ENCODE peak calls at places on chromosomes 6 and 20, in eight cellular contexts. E is esophagus squamous epithelium; Z is CD8-positive, alpha-beta memory T cell; A is heart left ventricle; D is adipocyte; G is left ventricle myocardium inferior; Y is colonic mucosa; O is hepatocyte. R is an unnamed sample. For H3K27me3 and H3K4me1, the result is how much of the 10 kb centered on the place peaks cover.

GRCh38 chr20:61447950-61448349 is 195.9 kb downstream of the CDH4 start:
- DNase-seq in E (no peak), Z (no peak), A (no peak), D (no peak), G (no peak), Y (no peak), O (no peak), R (no peak)

GRCh38 chr20:14972690-14973089 is 635.3 kb upstream of the FLRT3 start:
- DNase-seq in E (no peak), Z (no peak), A (no peak), D (no peak), G (no peak), Y (no peak), O (no peak), R (no peak)

GRCh38 chr6:21937466-21937865 is 343.9 kb downstream of the SOX4 start:
- DNase-seq in E (no peak), Z (no peak), A (no peak), D (no peak), G (no peak), Y (no peak), O (no peak), R (no peak)

GRCh38 chr6:152223622-152224021 is 413.5 kb downstream of the SYNE1 start:
- DNase-seq in E (no peak), Z (no peak), A (no peak), D (no peak), G (no peak), Y (no peak), O (no peak), R (no peak)

GRCh38 chr6:110395221-110395620 is 20.2 kb downstream of the DDO start:
- DNase-seq in E (no peak), Z (no peak), A (no peak), D (no peak), G (no peak), Y (no peak), O (no peak), R (no peak)

GRCh38 chr20:37864275-37864674 is 38.7 kb upstream of the VSTM2L start:
- DNase-seq in E (no peak), Z (no peak), A (no peak), D (no peak), G (no peak), Y (no peak), O (no peak), R (no peak)

GRCh38 chr20:17624551-17625245 is 54.8 kb downstream of the DSTN start:
- DNase-seq in E (no peak), Z (no peak), A (peak), D (no peak), G (peak), Y (no peak), O (no peak), R (peak)

GRCh38 chr6:75246386-75246785 is 2.8 kb upstream of the COX7A2 start:
- DNase-seq in E (no peak), Z (no peak), A (no peak), D (peak), G (no peak), Y (no peak), O (no peak), R (no peak)

GRCh38 chr6:112007805-112008204 is 46.1 kb upstream of the CCN6 start:
- DNase-seq in E (no peak), Z (no peak), A (no peak), D (no peak), G (no peak), Y (no peak), O (no peak), R (no peak)

GRCh38 chr6:12232339-12232738 is 57.8 kb upstream of the EDN1 start:
- DNase-seq in E (no peak), Z (no peak), A (no peak), D (no peak), G (no peak), Y (no peak), O (no peak), R (no peak)

GRCh38 chr20:62296724-62297448 is 5.9 kb upstream of the ADRM1 start:
- DNase-seq in E (no peak), Z (no peak), A (peak), D (no peak), G (no peak), Y (no peak), O (no peak), R (no peak)

GRCh38 chr20:53399592-53400335 is 193.9 kb downstream of the ZNF217 start:
- DNase-seq in E (no peak), Z (no peak), A (no peak), D (no peak), G (peak), Y (no peak), O (no peak), R (peak)

GRCh38 chr6:3625980-3626533 is 125.5 kb downstream of the PXDC1 start:
- DNase-seq in E (no peak), Z (no peak), A (no peak), D (no peak), G (no peak), Y (no peak), O (no peak), R (no peak)

GRCh38 chr6:3627501-3627900 is 124.0 kb downstream of the PXDC1 start:
- DNase-seq in E (no peak), Z (no peak), A (no peak), D (no peak), G (no peak), Y (no peak), O (no peak), R (no peak)

GRCh38 chr6:3623451-3624267 is 127.9 kb downstream of the PXDC1 start:
- DNase-seq in E (no peak), Z (no peak), A (no peak), D (no peak), G (no peak), Y (no peak), O (no peak), R (peak)

GRCh38 chr6:3625161-3625979 is 126.1 kb downstream of the PXDC1 start:
- DNase-seq in E (no peak), Z (no peak), A (no peak), D (no peak), G (no peak), Y (no peak), O (no peak), R (no peak)

DNA sequence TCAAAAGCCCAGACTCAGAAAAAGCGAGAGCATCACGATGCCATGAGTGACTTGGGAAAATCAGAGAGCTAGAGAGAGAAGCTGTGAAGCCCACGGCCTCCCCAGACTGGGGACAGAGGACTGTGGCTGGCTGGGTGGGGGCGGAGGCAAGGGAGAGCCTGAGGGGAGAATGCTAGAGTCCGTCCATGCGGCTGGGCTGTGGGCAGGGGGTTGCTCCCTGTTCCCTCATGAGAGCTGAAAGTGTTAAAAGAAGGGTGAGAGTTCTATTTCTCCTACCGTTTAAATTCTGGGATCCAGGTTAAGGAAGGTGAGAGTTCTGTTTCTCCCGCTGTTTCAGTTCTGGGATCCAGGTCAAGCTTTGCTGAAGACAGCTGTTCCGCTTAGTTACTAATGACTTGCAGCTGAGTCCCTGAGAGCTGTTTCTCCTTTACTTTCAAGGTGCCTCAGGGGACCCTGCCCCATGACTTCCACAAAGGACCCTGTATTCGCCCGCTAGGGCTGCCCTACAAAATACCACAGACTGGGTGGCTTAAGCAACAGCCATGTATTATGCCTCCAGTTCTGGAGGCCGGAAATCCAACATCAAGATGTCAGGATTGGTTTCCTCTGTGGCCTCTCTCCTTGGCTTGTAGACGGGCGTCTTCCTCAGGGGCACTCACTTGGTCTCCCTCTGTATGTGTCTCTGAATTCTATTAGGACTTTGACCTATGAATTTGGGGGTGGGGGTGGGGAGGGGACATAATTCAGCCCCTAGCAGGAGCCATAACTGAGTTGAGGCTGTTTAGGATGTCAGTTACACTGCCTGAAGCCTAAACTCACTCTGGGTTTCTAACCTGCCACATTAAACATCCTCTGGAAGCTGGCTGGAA is 127.0 kb downstream of the PXDC1 start:
- DNase-seq in E (no peak), Z (no peak), A (no peak), D (no peak), G (no peak), Y (no peak), O (no peak), R (no peak)
- H3K27me3 ChIP-seq in E (under half), Z (under half), A (under half), D (under half), G (half or more), Y (under half), O (under half), R (under half)

GRCh38 chr6:130187335-130188206 is 35.2 kb downstream of the SAMD3 start:
- DNase-seq in E (no peak), Z (no peak), A (no peak), D (no peak), G (no peak), Y (no peak), O (no peak), R (no peak)

GRCh38 chr6:130188207-130188899 is 34.4 kb downstream of the SAMD3 start:
- DNase-seq in E (no peak), Z (no peak), A (no peak), D (no peak), G (no peak), Y (no peak), O (no peak), R (no peak)

GRCh38 chr6:130182466-130182865 is 40.3 kb downstream of the SAMD3 start:
- DNase-seq in E (no peak), Z (no peak), A (no peak), D (no peak), G (no peak), Y (no peak), O (no peak), R (no peak)

GRCh38 chr6:130185658-130186057 is 37.1 kb downstream of the SAMD3 start:
- DNase-seq in E (no peak), Z (no peak), A (no peak), D (no peak), G (no peak), Y (no peak), O (no peak), R (no peak)

GRCh38 chr6:130183271-130184222 is 39.2 kb downstream of the SAMD3 start:
- DNase-seq in E (no peak), Z (peak), A (no peak), D (no peak), G (no peak), Y (no peak), O (no peak), R (no peak)
- H3K4me3 ChIP-seq in E (no peak), Z (peak), A (no peak), D (no peak), G (no peak), Y (no peak), O (no peak), R (no peak)

GRCh38 chr20:364905-365794 is 15.4 kb upstream of the TRIB3 start:
- DNase-seq in E (no peak), Z (no peak), A (no peak), D (no peak), G (no peak), Y (no peak), O (no peak), R (no peak)

GRCh38 chr20:363319-364078 is 16.6 kb downstream of the NRSN2 start:
- DNase-seq in E (no peak), Z (no peak), A (no peak), D (no peak), G (no peak), Y (no peak), O (peak), R (no peak)

GRCh38 chr20:366719-367485 is 13.7 kb upstream of the TRIB3 start:
- DNase-seq in E (no peak), Z (no peak), A (no peak), D (no peak), G (no peak), Y (no peak), O (no peak), R (no peak)

GRCh38 chr20:367486-367887 is 13.1 kb upstream of the TRIB3 start:
- DNase-seq in E (no peak), Z (no peak), A (no peak), D (no peak), G (no peak), Y (no peak), O (no peak), R (no peak)

DNA sequence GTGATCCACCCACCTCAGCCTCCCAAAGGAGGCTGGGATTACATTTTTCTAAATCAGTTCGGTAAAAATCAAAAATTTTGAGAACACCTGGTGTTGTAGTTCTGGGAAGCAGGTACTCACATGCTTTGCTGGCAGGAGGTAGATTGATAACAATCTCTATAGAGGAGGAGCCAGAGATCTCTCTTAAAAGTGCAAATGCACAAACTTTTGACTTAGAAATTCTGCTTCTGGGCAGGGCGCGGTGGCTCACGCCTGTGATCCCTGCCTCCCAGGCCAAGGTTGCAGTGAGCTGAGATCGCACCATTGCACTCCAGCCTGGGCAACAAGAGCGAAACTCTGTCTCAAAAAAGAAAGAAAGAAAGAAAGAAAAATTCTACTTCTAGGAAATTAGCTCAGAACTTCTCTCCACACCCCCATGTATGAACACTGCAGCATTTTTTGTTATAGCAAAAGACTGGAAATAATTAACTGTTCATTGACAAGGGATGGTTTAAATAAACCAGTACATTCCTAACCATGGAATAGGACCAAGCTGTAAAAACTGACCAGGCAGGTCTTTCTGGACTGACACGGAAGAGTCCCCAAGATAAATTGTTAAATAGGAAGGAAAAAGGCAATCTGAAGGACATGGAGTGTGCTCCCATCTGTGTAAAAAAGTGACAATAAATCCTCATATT is 14.4 kb upstream of the TRIB3 start:
- DNase-seq in E (no peak), Z (no peak), A (no peak), D (peak), G (no peak), Y (no peak), O (no peak), R (peak)
- H3K4me1 ChIP-seq in E (under half), Z (under half), A (under half), D (under half), G (under half), Y (under half), O (under half), R (under half)

DNA sequence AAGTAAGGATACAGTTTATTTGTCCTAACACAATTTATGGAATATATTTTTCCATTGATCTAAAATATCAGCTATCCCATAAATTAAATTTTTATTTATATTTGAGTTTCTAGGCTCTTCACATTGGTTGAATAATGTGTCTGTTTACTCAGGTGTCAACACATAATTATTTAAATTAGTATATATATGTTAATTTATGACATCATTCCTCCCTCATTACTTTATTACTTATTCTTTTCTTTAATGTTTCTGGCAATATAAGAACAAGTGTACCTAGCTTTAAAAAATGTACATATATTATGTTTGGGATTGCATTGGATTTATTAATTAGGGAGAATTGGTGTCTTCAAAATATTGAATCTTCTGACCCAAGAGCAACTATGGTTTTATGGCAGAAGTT is 31.2 kb upstream of the TCF21 start:
- DNase-seq in E (no peak), Z (no peak), A (no peak), D (no peak), G (no peak), Y (no peak), O (no peak), R (no peak)
- H3K27me3 ChIP-seq in E (under half), Z (under half), A (under half), D (under half), G (half or more), Y (under half), O (half or more), R (under half)

GRCh38 chr6:113873043-113873667 is 16.0 kb downstream of the MARCKS start:
- DNase-seq in E (peak), Z (no peak), A (peak), D (no peak), G (peak), Y (peak), O (peak), R (no peak)
- H3K4me3 ChIP-seq in E (no peak), Z (no peak), A (peak), D (no peak), G (peak), Y (peak), O (no peak), R (no peak)

GRCh38 chr6:158715330-158716311 is 65.8 kb downstream of the SYTL3 start:
- DNase-seq in E (no peak), Z (no peak), A (no peak), D (no peak), G (no peak), Y (peak), O (no peak), R (peak)
- H3K4me1 ChIP-seq in E (under half), Z (under half), A (under half), D (under half), G (under half), Y (under half), O (under half), R (under half)

GRCh38 chr6:4472222-4472621 is 304.0 kb upstream of the CDYL start:
- DNase-seq in E (no peak), Z (no peak), A (no peak), D (no peak), G (no peak), Y (no peak), O (no peak), R (no peak)
- H3K27me3 ChIP-seq in E (under half), Z (under half), A (under half), D (under half), G (under half), Y (under half), O (under half), R (under half)

DNA sequence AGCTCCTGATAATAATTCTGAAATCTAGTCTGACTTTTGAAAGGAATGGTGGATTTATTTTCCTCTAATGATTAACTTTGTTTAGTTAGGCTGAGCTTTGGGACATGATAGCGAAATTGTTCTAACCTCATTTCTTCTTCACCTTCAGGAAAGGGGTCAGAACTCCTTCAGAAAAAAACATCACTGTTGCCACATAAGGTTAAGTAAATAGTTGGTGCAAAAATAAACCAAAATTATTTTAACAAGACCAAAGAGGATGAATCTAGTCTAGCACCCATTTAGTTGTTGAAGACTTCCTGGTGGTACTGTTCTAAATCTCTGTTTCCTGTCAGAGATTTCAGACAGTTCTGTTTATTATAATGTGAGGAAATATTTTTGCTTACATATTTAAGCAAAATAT is 379.8 kb downstream of the UTRN start:
- DNase-seq in E (no peak), Z (no peak), A (no peak), D (no peak), G (no peak), Y (no peak), O (no peak), R (no peak)
- H3K4me3 ChIP-seq in E (no peak), Z (no peak), A (no peak), D (no peak), G (no peak), Y (no peak), O (no peak), R (no peak)